ENCODE peak calls at places on chromosomes 2 and 18, in six cellular contexts. One of them, this sample, is unnamed.

GRCh38 chr2:232417489-232417888 is 10.8 kb downstream of the ALPG start:
- DNase-seq in stimulated activated CD8-positive, alpha-beta memory T cell treated with anti-CD3 and anti-CD28 coated beads, Interleukin-15, amount 100 ng/mL, for 24 hours: no peak
- DNase-seq in H1: no peak
- DNase-seq in Karpas-422: no peak
- DNase-seq in PC-9: no peak
- DNase-seq in BE2C: no peak
- DNase-seq in this sample: no peak

GRCh38 chr2:184532541-184532940 is 65.8 kb upstream of the ZNF804A start:
- DNase-seq in stimulated activated CD8-positive, alpha-beta memory T cell treated with anti-CD3 and anti-CD28 coated beads, Interleukin-15, amount 100 ng/mL, for 24 hours: no peak
- DNase-seq in H1: no peak
- DNase-seq in Karpas-422: no peak
- DNase-seq in PC-9: no peak
- DNase-seq in BE2C: no peak
- DNase-seq in this sample: no peak

GRCh38 chr2:221308507-221309054 is 263.5 kb downstream of the EPHA4 start:
- DNase-seq in stimulated activated CD8-positive, alpha-beta memory T cell treated with anti-CD3 and anti-CD28 coated beads, Interleukin-15, amount 100 ng/mL, for 24 hours: no peak
- DNase-seq in H1: no peak
- DNase-seq in Karpas-422: no peak
- DNase-seq in PC-9: no peak
- DNase-seq in BE2C: no peak
- DNase-seq in this sample: no peak

GRCh38 chr2:157486596-157487270 is 42.8 kb upstream of the CYTIP start:
- DNase-seq in stimulated activated CD8-positive, alpha-beta memory T cell treated with anti-CD3 and anti-CD28 coated beads, Interleukin-15, amount 100 ng/mL, for 24 hours: no peak
- DNase-seq in H1: no peak
- DNase-seq in Karpas-422: no peak
- DNase-seq in PC-9: no peak
- DNase-seq in BE2C: no peak
- DNase-seq in this sample: no peak

GRCh38 chr18:5772271-5772670 is 123.1 kb downstream of the TMEM200C start:
- DNase-seq in stimulated activated CD8-positive, alpha-beta memory T cell treated with anti-CD3 and anti-CD28 coated beads, Interleukin-15, amount 100 ng/mL, for 24 hours: no peak
- DNase-seq in H1: no peak
- DNase-seq in Karpas-422: no peak
- DNase-seq in PC-9: no peak
- DNase-seq in BE2C: no peak
- DNase-seq in this sample: no peak

GRCh38 chr2:177906041-177906718 is 166.4 kb downstream of the PDE11A start:
- DNase-seq in stimulated activated CD8-positive, alpha-beta memory T cell treated with anti-CD3 and anti-CD28 coated beads, Interleukin-15, amount 100 ng/mL, for 24 hours: peak
- DNase-seq in H1: peak
- DNase-seq in Karpas-422: peak
- DNase-seq in PC-9: no peak
- DNase-seq in BE2C: peak
- DNase-seq in this sample: no peak

GRCh38 chr2:197249771-197250397 is 60.7 kb downstream of the ANKRD44 start:
- DNase-seq in stimulated activated CD8-positive, alpha-beta memory T cell treated with anti-CD3 and anti-CD28 coated beads, Interleukin-15, amount 100 ng/mL, for 24 hours: no peak
- DNase-seq in H1: no peak
- DNase-seq in Karpas-422: no peak
- DNase-seq in PC-9: no peak
- DNase-seq in BE2C: no peak
- DNase-seq in this sample: no peak

GRCh38 chr2:191719261-191719660 is 41.3 kb downstream of the NABP1 start:
- DNase-seq in stimulated activated CD8-positive, alpha-beta memory T cell treated with anti-CD3 and anti-CD28 coated beads, Interleukin-15, amount 100 ng/mL, for 24 hours: no peak
- DNase-seq in H1: no peak
- DNase-seq in Karpas-422: no peak
- DNase-seq in PC-9: no peak
- DNase-seq in BE2C: no peak
- DNase-seq in this sample: no peak

GRCh38 chr2:120886967-120887672 is 151.5 kb downstream of the GLI2 start:
- DNase-seq in stimulated activated CD8-positive, alpha-beta memory T cell treated with anti-CD3 and anti-CD28 coated beads, Interleukin-15, amount 100 ng/mL, for 24 hours: no peak
- DNase-seq in H1: no peak
- DNase-seq in Karpas-422: no peak
- DNase-seq in PC-9: no peak
- DNase-seq in BE2C: no peak
- DNase-seq in this sample: no peak

GRCh38 chr2:111904726-111905476 is 6.5 kb downstream of the MERTK start:
- DNase-seq in stimulated activated CD8-positive, alpha-beta memory T cell treated with anti-CD3 and anti-CD28 coated beads, Interleukin-15, amount 100 ng/mL, for 24 hours: no peak
- DNase-seq in H1: no peak
- DNase-seq in Karpas-422: no peak
- DNase-seq in PC-9: no peak
- DNase-seq in BE2C: no peak
- DNase-seq in this sample: no peak

GRCh38 chr2:132448771-132449170 is 32.2 kb downstream of the GPR39 start:
- DNase-seq in stimulated activated CD8-positive, alpha-beta memory T cell treated with anti-CD3 and anti-CD28 coated beads, Interleukin-15, amount 100 ng/mL, for 24 hours: no peak
- DNase-seq in H1: no peak
- DNase-seq in Karpas-422: peak
- DNase-seq in PC-9: no peak
- DNase-seq in BE2C: no peak
- DNase-seq in this sample: no peak

GRCh38 chr2:164975885-164976284 is 20.6 kb upstream of the SLC38A11 start:
- DNase-seq in stimulated activated CD8-positive, alpha-beta memory T cell treated with anti-CD3 and anti-CD28 coated beads, Interleukin-15, amount 100 ng/mL, for 24 hours: no peak
- DNase-seq in H1: no peak
- DNase-seq in Karpas-422: peak
- DNase-seq in PC-9: no peak
- DNase-seq in BE2C: no peak
- DNase-seq in this sample: no peak

GRCh38 chr2:70726186-70726585 is 41.8 kb downstream of the ADD2 start:
- DNase-seq in stimulated activated CD8-positive, alpha-beta memory T cell treated with anti-CD3 and anti-CD28 coated beads, Interleukin-15, amount 100 ng/mL, for 24 hours: no peak
- DNase-seq in H1: no peak
- DNase-seq in Karpas-422: no peak
- DNase-seq in PC-9: no peak
- DNase-seq in BE2C: no peak
- DNase-seq in this sample: no peak

GRCh38 chr2:25375989-25376545 is 34.3 kb upstream of the DNMT3A start:
- DNase-seq in stimulated activated CD8-positive, alpha-beta memory T cell treated with anti-CD3 and anti-CD28 coated beads, Interleukin-15, amount 100 ng/mL, for 24 hours: no peak
- DNase-seq in H1: no peak
- DNase-seq in Karpas-422: no peak
- DNase-seq in PC-9: no peak
- DNase-seq in BE2C: no peak
- DNase-seq in this sample: no peak

GRCh38 chr2:102417946-102418345 is 5.0 kb upstream of the IL18RAP start:
- DNase-seq in stimulated activated CD8-positive, alpha-beta memory T cell treated with anti-CD3 and anti-CD28 coated beads, Interleukin-15, amount 100 ng/mL, for 24 hours: no peak
- DNase-seq in H1: no peak
- DNase-seq in Karpas-422: no peak
- DNase-seq in PC-9: no peak
- DNase-seq in BE2C: no peak
- DNase-seq in this sample: no peak

GRCh38 chr2:45849491-45850283 is 198.2 kb downstream of the PRKCE start:
- DNase-seq in stimulated activated CD8-positive, alpha-beta memory T cell treated with anti-CD3 and anti-CD28 coated beads, Interleukin-15, amount 100 ng/mL, for 24 hours: no peak
- DNase-seq in H1: no peak
- DNase-seq in Karpas-422: no peak
- DNase-seq in PC-9: no peak
- DNase-seq in BE2C: no peak
- DNase-seq in this sample: no peak

GRCh38 chr2:133143649-133144048 is 424.6 kb downstream of the NCKAP5 start:
- DNase-seq in stimulated activated CD8-positive, alpha-beta memory T cell treated with anti-CD3 and anti-CD28 coated beads, Interleukin-15, amount 100 ng/mL, for 24 hours: no peak
- DNase-seq in H1: no peak
- DNase-seq in Karpas-422: no peak
- DNase-seq in PC-9: no peak
- DNase-seq in BE2C: no peak
- DNase-seq in this sample: no peak

GRCh38 chr2:10400978-10401951 is 46.9 kb downstream of the ODC1 start:
- DNase-seq in stimulated activated CD8-positive, alpha-beta memory T cell treated with anti-CD3 and anti-CD28 coated beads, Interleukin-15, amount 100 ng/mL, for 24 hours: no peak
- DNase-seq in H1: no peak
- DNase-seq in Karpas-422: no peak
- DNase-seq in PC-9: no peak
- DNase-seq in BE2C: no peak
- DNase-seq in this sample: no peak

GRCh38 chr18:317618-318017 is 49.8 kb upstream of the THOC1 start:
- DNase-seq in stimulated activated CD8-positive, alpha-beta memory T cell treated with anti-CD3 and anti-CD28 coated beads, Interleukin-15, amount 100 ng/mL, for 24 hours: no peak
- DNase-seq in H1: no peak
- DNase-seq in Karpas-422: no peak
- DNase-seq in PC-9: no peak
- DNase-seq in BE2C: no peak
- DNase-seq in this sample: no peak

GRCh38 chr2:158671381-158672245 is 123.5 kb upstream of the DAPL1 start:
- DNase-seq in stimulated activated CD8-positive, alpha-beta memory T cell treated with anti-CD3 and anti-CD28 coated beads, Interleukin-15, amount 100 ng/mL, for 24 hours: no peak
- DNase-seq in H1: no peak
- DNase-seq in Karpas-422: no peak
- DNase-seq in PC-9: no peak
- DNase-seq in BE2C: peak
- DNase-seq in this sample: no peak

GRCh38 chr2:44245068-44245861 is 30.0 kb upstream of the SLC3A1 start:
- DNase-seq in stimulated activated CD8-positive, alpha-beta memory T cell treated with anti-CD3 and anti-CD28 coated beads, Interleukin-15, amount 100 ng/mL, for 24 hours: no peak
- DNase-seq in H1: no peak
- DNase-seq in Karpas-422: no peak
- DNase-seq in PC-9: peak
- DNase-seq in BE2C: no peak
- DNase-seq in this sample: no peak

GRCh38 chr2:119531292-119531691 is 7.0 kb upstream of the SCTR start:
- DNase-seq in stimulated activated CD8-positive, alpha-beta memory T cell treated with anti-CD3 and anti-CD28 coated beads, Interleukin-15, amount 100 ng/mL, for 24 hours: no peak
- DNase-seq in H1: no peak
- DNase-seq in Karpas-422: peak
- DNase-seq in PC-9: no peak
- DNase-seq in BE2C: no peak
- DNase-seq in this sample: no peak

GRCh38 chr2:153872311-153873061 is 764 bp downstream of the GALNT13 start:
- DNase-seq in stimulated activated CD8-positive, alpha-beta memory T cell treated with anti-CD3 and anti-CD28 coated beads, Interleukin-15, amount 100 ng/mL, for 24 hours: no peak
- DNase-seq in H1: no peak
- DNase-seq in Karpas-422: no peak
- DNase-seq in PC-9: no peak
- DNase-seq in BE2C: peak
- DNase-seq in this sample: no peak

GRCh38 chr2:6826081-6826913 is 39.4 kb downstream of the CMPK2 start:
- DNase-seq in stimulated activated CD8-positive, alpha-beta memory T cell treated with anti-CD3 and anti-CD28 coated beads, Interleukin-15, amount 100 ng/mL, for 24 hours: peak
- DNase-seq in H1: no peak
- DNase-seq in Karpas-422: peak
- DNase-seq in PC-9: peak
- DNase-seq in BE2C: peak
- DNase-seq in this sample: no peak

GRCh38 chr2:3204031-3204430 is 173.6 kb downstream of the EIPR1 start:
- DNase-seq in stimulated activated CD8-positive, alpha-beta memory T cell treated with anti-CD3 and anti-CD28 coated beads, Interleukin-15, amount 100 ng/mL, for 24 hours: no peak
- DNase-seq in H1: no peak
- DNase-seq in Karpas-422: no peak
- DNase-seq in PC-9: no peak
- DNase-seq in BE2C: no peak
- DNase-seq in this sample: no peak

GRCh38 chr18:21000667-21001066 is 110.9 kb downstream of the ROCK1 start:
- DNase-seq in stimulated activated CD8-positive, alpha-beta memory T cell treated with anti-CD3 and anti-CD28 coated beads, Interleukin-15, amount 100 ng/mL, for 24 hours: no peak
- DNase-seq in H1: no peak
- DNase-seq in Karpas-422: no peak
- DNase-seq in PC-9: no peak
- DNase-seq in BE2C: no peak
- DNase-seq in this sample: no peak

GRCh38 chr2:46559257-46559656 is 79.9 kb downstream of the TMEM247 start:
- DNase-seq in stimulated activated CD8-positive, alpha-beta memory T cell treated with anti-CD3 and anti-CD28 coated beads, Interleukin-15, amount 100 ng/mL, for 24 hours: no peak
- DNase-seq in H1: no peak
- DNase-seq in Karpas-422: no peak
- DNase-seq in PC-9: no peak
- DNase-seq in BE2C: no peak
- DNase-seq in this sample: no peak

GRCh38 chr2:215425021-215425782 is 10.7 kb downstream of the FN1 start:
- DNase-seq in stimulated activated CD8-positive, alpha-beta memory T cell treated with anti-CD3 and anti-CD28 coated beads, Interleukin-15, amount 100 ng/mL, for 24 hours: no peak
- DNase-seq in H1: no peak
- DNase-seq in Karpas-422: no peak
- DNase-seq in PC-9: no peak
- DNase-seq in BE2C: no peak
- DNase-seq in this sample: no peak

GRCh38 chr18:24408496-24408895 is 10.9 kb upstream of the OSBPL1A start:
- DNase-seq in stimulated activated CD8-positive, alpha-beta memory T cell treated with anti-CD3 and anti-CD28 coated beads, Interleukin-15, amount 100 ng/mL, for 24 hours: no peak
- DNase-seq in H1: no peak
- DNase-seq in Karpas-422: peak
- DNase-seq in PC-9: no peak
- DNase-seq in BE2C: no peak
- DNase-seq in this sample: no peak

This sample was measured in D721Med.